ENCODE peak calls at places on chromosomes 5 and 9, in eight cellular contexts. One of them, this sample, is unnamed.

GRCh38 chr9:14366071-14366470 is 52.1 kb upstream of the NFIB start:
- DNase-seq in esophagus squamous epithelium: no peak
- DNase-seq in body of pancreas: no peak
- DNase-seq in IMR-90: peak; percentile 93
- DNase-seq in gastrocnemius medialis: peak; percentile 44
- DNase-seq in right lobe of liver: no peak
- DNase-seq in spleen: no peak
- DNase-seq in HepG2: no peak
- DNase-seq in this sample: no peak

GRCh38 chr9:131418143-131419028 is 24.5 kb downstream of the PRRC2B start:
- DNase-seq in esophagus squamous epithelium: no peak
- DNase-seq in body of pancreas: peak; percentile 85
- DNase-seq in IMR-90: peak; percentile 41
- DNase-seq in gastrocnemius medialis: peak; percentile 51
- DNase-seq in right lobe of liver: peak; percentile 65
- DNase-seq in spleen: no peak
- DNase-seq in HepG2: no peak
- DNase-seq in this sample: no peak

GRCh38 chr5:154653764-154654483 is 101.3 kb upstream of the LARP1 start:
- DNase-seq in esophagus squamous epithelium: no peak
- DNase-seq in body of pancreas: peak; percentile 14
- DNase-seq in IMR-90: no peak
- DNase-seq in gastrocnemius medialis: no peak
- DNase-seq in right lobe of liver: peak; percentile 49
- DNase-seq in spleen: peak; percentile 72
- DNase-seq in HepG2: no peak
- DNase-seq in this sample: no peak

GRCh38 chr9:19918630-19919029 is 129.8 kb upstream of the SLC24A2 start:
- DNase-seq in esophagus squamous epithelium: no peak
- DNase-seq in body of pancreas: no peak
- DNase-seq in IMR-90: no peak
- DNase-seq in gastrocnemius medialis: no peak
- DNase-seq in right lobe of liver: no peak
- DNase-seq in spleen: no peak
- DNase-seq in HepG2: no peak
- DNase-seq in this sample: no peak

GRCh38 chr9:76891279-76891678 is 14.6 kb downstream of the PRUNE2 start:
- DNase-seq in esophagus squamous epithelium: no peak
- DNase-seq in body of pancreas: no peak
- DNase-seq in IMR-90: no peak
- DNase-seq in gastrocnemius medialis: no peak
- DNase-seq in right lobe of liver: no peak
- DNase-seq in spleen: no peak
- DNase-seq in HepG2: no peak
- DNase-seq in this sample: no peak

GRCh38 chr5:1808466-1808865 is 7.3 kb downstream of the NDUFS6 start:
- DNase-seq in esophagus squamous epithelium: no peak
- DNase-seq in body of pancreas: no peak
- DNase-seq in IMR-90: peak; percentile 55
- DNase-seq in gastrocnemius medialis: no peak
- DNase-seq in right lobe of liver: no peak
- DNase-seq in spleen: no peak
- DNase-seq in HepG2: no peak
- DNase-seq in this sample: no peak

GRCh38 chr9:136693490-136694162 is 6.4 kb upstream of the AGPAT2 start:
- DNase-seq in esophagus squamous epithelium: no peak
- DNase-seq in body of pancreas: peak; percentile 97
- DNase-seq in IMR-90: peak; percentile 24
- DNase-seq in gastrocnemius medialis: peak; percentile 74
- DNase-seq in right lobe of liver: peak; percentile 91
- DNase-seq in spleen: no peak
- DNase-seq in HepG2: peak; percentile 63
- DNase-seq in this sample: peak; percentile 91

GRCh38 chr5:65834306-65834705 is 92.1 kb upstream of the ERBIN start:
- DNase-seq in esophagus squamous epithelium: no peak
- DNase-seq in body of pancreas: no peak
- DNase-seq in IMR-90: no peak
- DNase-seq in gastrocnemius medialis: no peak
- DNase-seq in right lobe of liver: no peak
- DNase-seq in spleen: no peak
- DNase-seq in HepG2: no peak
- DNase-seq in this sample: no peak

GRCh38 chr5:95941756-95942155 is 19.9 kb downstream of the ELL2 start:
- DNase-seq in esophagus squamous epithelium: no peak
- DNase-seq in body of pancreas: no peak
- DNase-seq in IMR-90: no peak
- DNase-seq in gastrocnemius medialis: no peak
- DNase-seq in right lobe of liver: no peak
- DNase-seq in spleen: no peak
- DNase-seq in HepG2: no peak
- DNase-seq in this sample: no peak

GRCh38 chr5:91418158-91418557 is 35.0 kb upstream of the ARRDC3 start:
- DNase-seq in esophagus squamous epithelium: no peak
- DNase-seq in body of pancreas: no peak
- DNase-seq in IMR-90: no peak
- DNase-seq in gastrocnemius medialis: no peak
- DNase-seq in right lobe of liver: no peak
- DNase-seq in spleen: no peak
- DNase-seq in HepG2: no peak
- DNase-seq in this sample: no peak

GRCh38 chr5:79590395-79590999 is 21.7 kb upstream of the TENT2 start:
- DNase-seq in esophagus squamous epithelium: no peak
- DNase-seq in body of pancreas: no peak
- DNase-seq in IMR-90: no peak
- DNase-seq in gastrocnemius medialis: no peak
- DNase-seq in right lobe of liver: no peak
- DNase-seq in spleen: no peak
- DNase-seq in HepG2: no peak
- DNase-seq in this sample: no peak

GRCh38 chr9:115746496-115746895 is 407.1 kb upstream of the PAPPA start:
- DNase-seq in esophagus squamous epithelium: no peak
- DNase-seq in body of pancreas: no peak
- DNase-seq in IMR-90: no peak
- DNase-seq in gastrocnemius medialis: no peak
- DNase-seq in right lobe of liver: no peak
- DNase-seq in spleen: no peak
- DNase-seq in HepG2: no peak
- DNase-seq in this sample: no peak

GRCh38 chr9:91089405-91090131 is 272.1 kb downstream of the AUH start:
- DNase-seq in esophagus squamous epithelium: no peak
- DNase-seq in body of pancreas: peak; percentile 36
- DNase-seq in IMR-90: peak; percentile 73
- DNase-seq in gastrocnemius medialis: no peak
- DNase-seq in right lobe of liver: no peak
- DNase-seq in spleen: no peak
- DNase-seq in HepG2: peak; percentile 52
- DNase-seq in this sample: peak; percentile 77

GRCh38 chr5:178204205-178205009 is at the start of gene HNRNPAB:
- DNase-seq in esophagus squamous epithelium: peak; percentile 77
- DNase-seq in body of pancreas: peak; percentile 96
- DNase-seq in IMR-90: peak; percentile 96
- DNase-seq in gastrocnemius medialis: peak; percentile 97
- DNase-seq in right lobe of liver: peak; percentile 97
- DNase-seq in spleen: peak; percentile 95
- DNase-seq in HepG2: peak; percentile 86
- DNase-seq in this sample: peak; percentile 98

GRCh38 chr5:178206166-178207101 is 2.1 kb downstream of the HNRNPAB start:
- DNase-seq in esophagus squamous epithelium: no peak
- DNase-seq in body of pancreas: peak; percentile 4
- DNase-seq in IMR-90: peak; percentile 23
- DNase-seq in gastrocnemius medialis: peak; percentile 53
- DNase-seq in right lobe of liver: peak; percentile 63
- DNase-seq in spleen: peak; percentile 60
- DNase-seq in HepG2: no peak
- DNase-seq in this sample: peak; percentile 49

GRCh38 chr5:178203670-178204204 is 596 bp upstream of the HNRNPAB start:
- DNase-seq in esophagus squamous epithelium: no peak
- DNase-seq in body of pancreas: no peak
- DNase-seq in IMR-90: no peak
- DNase-seq in gastrocnemius medialis: no peak
- DNase-seq in right lobe of liver: no peak
- DNase-seq in spleen: no peak
- DNase-seq in HepG2: no peak
- DNase-seq in this sample: no peak

GRCh38 chr5:178205749-178206047 is 1.4 kb downstream of the HNRNPAB start:
- DNase-seq in esophagus squamous epithelium: no peak
- DNase-seq in body of pancreas: no peak
- DNase-seq in IMR-90: no peak
- DNase-seq in gastrocnemius medialis: no peak
- DNase-seq in right lobe of liver: no peak
- DNase-seq in spleen: no peak
- DNase-seq in HepG2: no peak
- DNase-seq in this sample: no peak

DNA sequence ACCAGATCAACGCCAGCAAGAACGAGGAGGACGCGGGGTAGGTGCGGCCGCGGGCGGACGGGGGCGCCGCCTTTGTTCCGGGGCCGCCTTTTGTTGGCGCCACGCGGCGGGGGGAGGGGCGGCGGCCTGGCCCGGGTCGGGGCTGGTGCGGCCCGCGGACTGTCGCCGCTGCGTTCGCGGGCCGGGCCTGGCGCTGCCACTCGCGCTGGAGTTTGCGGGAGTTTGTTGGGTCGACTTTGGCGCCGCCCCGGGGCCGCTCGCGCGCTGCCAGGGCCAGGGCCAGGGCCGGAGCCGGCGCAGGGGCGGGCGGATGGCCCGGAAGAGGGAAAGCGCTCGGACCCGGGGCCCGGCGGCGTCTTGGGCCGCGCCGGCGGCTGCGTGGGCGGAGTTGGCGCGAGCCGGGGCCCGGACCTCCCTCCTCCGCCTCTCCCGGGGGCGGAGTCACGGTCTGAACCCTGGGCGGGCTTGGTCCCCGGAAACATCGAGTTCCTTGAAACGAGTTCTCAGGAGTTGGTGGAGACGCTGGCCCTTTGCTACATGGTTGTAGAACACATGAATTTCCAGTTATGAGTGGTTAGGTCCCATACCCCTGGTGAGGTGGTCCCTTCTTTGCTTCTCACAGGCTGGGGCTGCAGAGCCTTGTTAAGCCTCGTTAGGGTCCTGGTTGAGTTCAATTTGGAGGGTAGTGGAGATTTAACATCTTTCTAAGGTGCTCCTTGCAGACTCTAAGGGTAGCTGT is 846 bp downstream of the HNRNPAB start:
- DNase-seq in esophagus squamous epithelium: no peak
- DNase-seq in body of pancreas: peak; percentile 80
- DNase-seq in IMR-90: peak; percentile 62
- DNase-seq in gastrocnemius medialis: peak; percentile 72
- DNase-seq in right lobe of liver: peak; percentile 87
- DNase-seq in spleen: peak; percentile 95
- DNase-seq in HepG2: peak; percentile 50
- DNase-seq in this sample: peak; percentile 82
- TF ChIP-seq POLR2A in esophagus squamous epithelium: peak; percentile 63
- TF ChIP-seq POLR2A in body of pancreas: no peak
- TF ChIP-seq POLR2A in IMR-90: no peak
- TF ChIP-seq POLR2A in gastrocnemius medialis: peak; percentile 57
- TF ChIP-seq POLR2A in right lobe of liver: peak; percentile 41
- TF ChIP-seq POLR2A in spleen: no peak
- TF ChIP-seq POLR2A in HepG2: no peak
- TF ChIP-seq POLR2A in this sample: peak; percentile 68

GRCh38 chr5:14153071-14153864 is 10.1 kb downstream of the TRIO start:
- DNase-seq in esophagus squamous epithelium: no peak
- DNase-seq in body of pancreas: no peak
- DNase-seq in IMR-90: no peak
- DNase-seq in gastrocnemius medialis: peak; percentile 45
- DNase-seq in right lobe of liver: no peak
- DNase-seq in spleen: no peak
- DNase-seq in HepG2: no peak
- DNase-seq in this sample: no peak
- H3K27ac ChIP-seq in esophagus squamous epithelium: peak overlapping the region; percentile 79
- H3K27ac ChIP-seq in body of pancreas: no peak overlapping the region
- H3K27ac ChIP-seq in IMR-90: peak overlapping the region; percentile 49
- H3K27ac ChIP-seq in gastrocnemius medialis: peak overlapping the region; percentile 79
- H3K27ac ChIP-seq in right lobe of liver: no peak overlapping the region
- H3K27ac ChIP-seq in spleen: peak overlapping the region; percentile 78
- H3K27ac ChIP-seq in HepG2: no peak overlapping the region
- H3K27ac ChIP-seq in this sample: peak overlapping the region; percentile 67

GRCh38 chr5:139392678-139393496 is 2.0 kb downstream of the PROB1 start:
- DNase-seq in esophagus squamous epithelium: no peak
- DNase-seq in body of pancreas: peak; percentile 45
- DNase-seq in IMR-90: no peak
- DNase-seq in gastrocnemius medialis: peak; percentile 61
- DNase-seq in right lobe of liver: no peak
- DNase-seq in spleen: peak; percentile 97
- DNase-seq in HepG2: no peak
- DNase-seq in this sample: peak; percentile 86

GRCh38 chr5:139393497-139394122 is 1.3 kb downstream of the PROB1 start:
- DNase-seq in esophagus squamous epithelium: no peak
- DNase-seq in body of pancreas: no peak
- DNase-seq in IMR-90: no peak
- DNase-seq in gastrocnemius medialis: no peak
- DNase-seq in right lobe of liver: no peak
- DNase-seq in spleen: no peak
- DNase-seq in HepG2: no peak
- DNase-seq in this sample: peak; percentile 59

GRCh38 chr5:139395844-139396640 is 1.1 kb upstream of the PROB1 start:
- DNase-seq in esophagus squamous epithelium: no peak
- DNase-seq in body of pancreas: no peak
- DNase-seq in IMR-90: no peak
- DNase-seq in gastrocnemius medialis: peak; percentile 93
- DNase-seq in right lobe of liver: no peak
- DNase-seq in spleen: no peak
- DNase-seq in HepG2: no peak
- DNase-seq in this sample: no peak

GRCh38 chr5:139394654-139395566 is at the start of gene PROB1:
- DNase-seq in esophagus squamous epithelium: no peak
- DNase-seq in body of pancreas: no peak
- DNase-seq in IMR-90: no peak
- DNase-seq in gastrocnemius medialis: peak; percentile 88
- DNase-seq in right lobe of liver: no peak
- DNase-seq in spleen: peak; percentile 82
- DNase-seq in HepG2: no peak
- DNase-seq in this sample: no peak

DNA sequence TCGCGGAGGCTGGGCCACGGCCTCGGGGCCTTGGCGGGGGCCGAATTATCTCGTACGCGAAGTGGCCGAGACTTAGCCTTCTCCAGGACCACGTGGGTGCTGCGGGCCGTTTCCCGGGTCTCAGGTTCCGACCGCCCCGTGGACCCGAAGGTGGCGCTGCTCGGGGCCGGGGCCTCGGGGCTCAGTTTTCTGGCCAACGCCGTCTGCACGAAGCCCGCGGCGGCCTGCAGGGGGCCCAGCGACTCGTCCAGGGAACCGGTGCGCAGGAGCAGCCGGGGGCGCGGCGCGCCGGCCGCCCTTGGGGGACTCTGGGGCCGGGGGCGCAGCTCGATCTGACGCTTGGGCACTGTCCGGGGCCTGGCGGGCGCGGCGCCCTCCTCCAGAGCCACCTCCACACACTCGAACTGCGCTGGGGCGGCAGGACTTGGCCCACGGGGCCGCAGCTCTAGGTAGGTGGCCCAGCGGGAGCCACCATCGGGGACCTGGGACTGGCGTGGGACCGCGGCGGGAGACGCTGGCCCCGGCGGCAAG is 716 bp downstream of the PROB1 start:
- DNase-seq in esophagus squamous epithelium: no peak
- DNase-seq in body of pancreas: peak; percentile 50
- DNase-seq in IMR-90: no peak
- DNase-seq in gastrocnemius medialis: peak; percentile 86
- DNase-seq in right lobe of liver: no peak
- DNase-seq in spleen: peak; percentile 92
- DNase-seq in HepG2: no peak
- DNase-seq in this sample: peak; percentile 80
- TF ChIP-seq CTCF in esophagus squamous epithelium: peak; percentile 47
- TF ChIP-seq CTCF in body of pancreas: no peak
- TF ChIP-seq CTCF in IMR-90: peak; percentile 17
- TF ChIP-seq CTCF in gastrocnemius medialis: peak; percentile 60
- TF ChIP-seq CTCF in right lobe of liver: peak; percentile 35
- TF ChIP-seq CTCF in spleen: peak; percentile 84
- TF ChIP-seq CTCF in HepG2: no peak
- TF ChIP-seq CTCF in this sample: no peak

GRCh38 chr9:129174102-129174723 is 3.8 kb downstream of the IER5L start:
- DNase-seq in esophagus squamous epithelium: peak; percentile 30
- DNase-seq in body of pancreas: peak; percentile 92
- DNase-seq in IMR-90: peak; percentile 93
- DNase-seq in gastrocnemius medialis: peak; percentile 82
- DNase-seq in right lobe of liver: peak; percentile 89
- DNase-seq in spleen: peak; percentile 96
- DNase-seq in HepG2: peak; percentile 68
- DNase-seq in this sample: peak; percentile 95
- TF ChIP-seq POLR2A in esophagus squamous epithelium: peak; percentile 65
- TF ChIP-seq POLR2A in body of pancreas: no peak
- TF ChIP-seq POLR2A in IMR-90: peak; percentile 73
- TF ChIP-seq POLR2A in gastrocnemius medialis: peak; percentile 17
- TF ChIP-seq POLR2A in right lobe of liver: peak; percentile 22
- TF ChIP-seq POLR2A in spleen: no peak
- TF ChIP-seq POLR2A in HepG2: no peak
- TF ChIP-seq POLR2A in this sample: no peak

This sample was measured in Peyer's patch.